ENCODE peak calls at places on chromosomes 4 and X, in six cellular contexts. J is lower lobe of right lung, Y is retinal pigment epithelial cell, O is AG04449, L is HCT116, M is BJ. X is an unnamed sample.

GRCh38 chr4:26022346-26022891 is 108.4 kb downstream of the SMIM20 start:
- DNase-seq in J (no peak), Y (no peak), O (no peak), L (no peak), M (peak; percentile 71), X (no peak)

GRCh38 chr4:109746728-109747127 is 16.9 kb upstream of the PLA2G12A start:
- DNase-seq in J (no peak), Y (no peak), O (no peak), L (no peak), M (no peak), X (no peak)

GRCh38 chr4:27720010-27720766 is 859.5 kb downstream of the STIM2 start:
- DNase-seq in J (no peak), Y (no peak), O (no peak), L (no peak), M (no peak), X (no peak)

GRCh38 chr4:26083987-26084386 is 170.0 kb downstream of the SMIM20 start:
- DNase-seq in J (no peak), Y (peak; percentile 80), O (peak; percentile 63), L (peak; percentile 65), M (peak; percentile 87), X (peak; percentile 88)

GRCh38 chrX:24219320-24219719 is 69.8 kb downstream of the ZFX start:
- DNase-seq in J (no peak), Y (no peak), O (no peak), L (no peak), M (no peak), X (no peak)

GRCh38 chr4:7236847-7237246 is 44.5 kb downstream of the SORCS2 start:
- DNase-seq in J (no peak), Y (no peak), O (no peak), L (no peak), M (no peak), X (no peak)

GRCh38 chr4:149522031-149522430 is 293.6 kb downstream of the IQCM start:
- DNase-seq in J (no peak), Y (no peak), O (no peak), L (no peak), M (no peak), X (no peak)

GRCh38 chr4:26576171-26576829 is 7.6 kb upstream of the TBC1D19 start:
- DNase-seq in J (no peak), Y (no peak), O (no peak), L (no peak), M (no peak), X (no peak)

GRCh38 chr4:8110071-8110986 is 48.3 kb downstream of the ABLIM2 start:
- DNase-seq in J (no peak), Y (no peak), O (no peak), L (no peak), M (no peak), X (no peak)

GRCh38 chr4:151417766-151418376 is 8.9 kb downstream of the FHIP1A start:
- DNase-seq in J (no peak), Y (no peak), O (no peak), L (no peak), M (no peak), X (no peak)

GRCh38 chrX:71910526-71911022 is at the start of gene NHSL2:
- DNase-seq in J (peak; percentile 40), Y (no peak), O (no peak), L (no peak), M (no peak), X (no peak)

GRCh38 chrX:37986893-37987292 is 19.5 kb upstream of the SYTL5 start:
- DNase-seq in J (no peak), Y (peak; percentile 17), O (peak; percentile 10), L (no peak), M (no peak), X (no peak)

GRCh38 chr4:179843370-179843769 is 2399.8 kb upstream of the TENM3 start:
- DNase-seq in J (no peak), Y (peak; percentile 2), O (no peak), L (no peak), M (no peak), X (no peak)

GRCh38 chrX:70552174-70552704 is 107.6 kb downstream of the DLG3 start:
- DNase-seq in J (no peak), Y (no peak), O (no peak), L (no peak), M (no peak), X (no peak)

GRCh38 chrX:107654778-107655761 is 26.8 kb downstream of the PRPS1 start:
- DNase-seq in J (peak; percentile 71), Y (no peak), O (no peak), L (peak; percentile 34), M (peak; percentile 81), X (peak; percentile 51)

GRCh38 chr4:71211748-71212147 is 127.1 kb upstream of the SLC4A4 start:
- DNase-seq in J (no peak), Y (no peak), O (no peak), L (no peak), M (no peak), X (no peak)

GRCh38 chrX:47595701-47596655 is 13.7 kb downstream of the TIMP1 start:
- DNase-seq in J (no peak), Y (no peak), O (no peak), L (no peak), M (no peak), X (no peak)

GRCh38 chrX:71998836-71999509 is 88.3 kb downstream of the NHSL2 start:
- DNase-seq in J (no peak), Y (no peak), O (no peak), L (peak; percentile 12), M (no peak), X (no peak)

GRCh38 chr4:70855464-70855863 is 15.8 kb upstream of the GRSF1 start:
- DNase-seq in J (no peak), Y (no peak), O (no peak), L (no peak), M (no peak), X (no peak)

GRCh38 chr4:174058846-174059245 is 224.6 kb downstream of the FBXO8 start:
- DNase-seq in J (no peak), Y (no peak), O (no peak), L (no peak), M (no peak), X (no peak)

GRCh38 chr4:93814722-93815121 is 13.8 kb upstream of the ATOH1 start:
- DNase-seq in J (peak; percentile 47), Y (no peak), O (no peak), L (no peak), M (no peak), X (no peak)

GRCh38 chrX:15942307-15942706 is 87.7 kb upstream of the AP1S2 start:
- DNase-seq in J (no peak), Y (no peak), O (no peak), L (no peak), M (no peak), X (no peak)

GRCh38 chr4:48017108-48017527 is 546 bp downstream of the NIPAL1 start:
- DNase-seq in J (peak; percentile 52), Y (no peak), O (no peak), L (peak; percentile 51), M (no peak), X (no peak)

GRCh38 chr4:121696641-121697461 is at the start of gene ANXA5:
- DNase-seq in J (peak; percentile 94), Y (peak; percentile 43), O (peak; percentile 52), L (peak; percentile 59), M (no peak), X (no peak)

GRCh38 chr4:121696140-121696640 is 590 bp downstream of the ANXA5 start:
- DNase-seq in J (peak; percentile 86), Y (no peak), O (no peak), L (no peak), M (no peak), X (no peak)

GRCh38 chr4:121701263-121701662 is 4.5 kb upstream of the ANXA5 start:
- DNase-seq in J (no peak), Y (no peak), O (no peak), L (no peak), M (no peak), X (no peak)

GRCh38 chr4:121697626-121698025 is 846 bp upstream of the ANXA5 start:
- DNase-seq in J (no peak), Y (no peak), O (no peak), L (no peak), M (no peak), X (no peak)

GRCh38 chr4:121698119-121698732 is 1.4 kb upstream of the ANXA5 start:
- DNase-seq in J (no peak), Y (no peak), O (no peak), L (no peak), M (no peak), X (no peak)
- H3K4me3 ChIP-seq in J (peak overlapping the region; percentile 98), Y (no peak overlapping the region), O (peak overlapping the region; percentile 92), L (no peak overlapping the region), M (no peak overlapping the region), X (no peak overlapping the region)

GRCh38 chrX:12548341-12548740 is 242.9 kb upstream of the PRPS2 start:
- DNase-seq in J (no peak), Y (no peak), O (no peak), L (no peak), M (no peak), X (no peak)

GRCh38 chrX:12548746-12549145 is 242.5 kb upstream of the PRPS2 start:
- DNase-seq in J (no peak), Y (no peak), O (no peak), L (no peak), M (no peak), X (no peak)

GRCh38 chrX:12554206-12554605 is 237.0 kb upstream of the PRPS2 start:
- DNase-seq in J (no peak), Y (no peak), O (no peak), L (no peak), M (no peak), X (no peak)
- TF ChIP-seq CTCF in J (no peak), Y (no peak), O (no peak), L (no peak), M (no peak), X (no peak)

DNA sequence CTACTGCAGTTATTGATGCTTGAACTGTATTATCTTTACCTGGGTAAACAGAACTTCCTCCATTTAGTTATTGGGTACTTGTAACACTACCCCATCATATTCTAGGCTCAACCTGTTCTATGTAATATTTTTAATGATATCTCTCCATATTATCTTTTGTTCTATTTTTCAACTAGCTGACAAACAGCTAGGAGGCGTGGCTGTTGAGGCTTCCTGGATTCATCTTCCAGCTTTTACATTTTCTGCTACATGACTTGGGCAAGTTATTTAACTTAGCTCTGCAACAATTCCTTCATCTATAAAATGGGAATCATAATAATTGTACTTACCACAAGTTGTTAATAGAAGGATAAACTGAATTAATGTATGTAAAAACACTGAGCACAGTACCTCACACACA is 349.3 kb downstream of the PTTG2 start:
- DNase-seq in J (no peak), Y (no peak), O (no peak), L (no peak), M (no peak), X (no peak)
- H3K4me3 ChIP-seq in J (no peak overlapping the region), Y (no peak overlapping the region), O (no peak overlapping the region), L (no peak overlapping the region), M (no peak overlapping the region), X (no peak overlapping the region)

GRCh38 chr4:90030202-90030601 is 97.0 kb upstream of the CCSER1 start:
- DNase-seq in J (no peak), Y (no peak), O (no peak), L (no peak), M (no peak), X (no peak)

GRCh38 chr4:90027565-90027964 is 99.6 kb upstream of the CCSER1 start:
- DNase-seq in J (no peak), Y (no peak), O (no peak), L (no peak), M (no peak), X (no peak)

GRCh38 chr4:90028460-90028859 is 98.7 kb upstream of the CCSER1 start:
- DNase-seq in J (no peak), Y (no peak), O (no peak), L (no peak), M (no peak), X (no peak)

GRCh38 chr4:90024519-90024918 is 102.7 kb upstream of the CCSER1 start:
- DNase-seq in J (no peak), Y (no peak), O (no peak), L (no peak), M (no peak), X (no peak)

GRCh38 chr4:90025248-90025647 is 101.9 kb upstream of the CCSER1 start:
- DNase-seq in J (no peak), Y (no peak), O (no peak), L (peak; percentile 13), M (no peak), X (no peak)
- TF ChIP-seq CTCF in J (no peak), Y (peak; percentile 50), O (no peak), L (peak; percentile 34), M (no peak), X (no peak)